ENCODE peak calls at places on chromosomes 13 and 19, in nine cellular contexts. L is fibroblast of the aortic adventitia, Y is AG04449, K is HFFc6, X is heart right ventricle, J is right atrium auricular region, H is A673, E is pancreas, B is Peyer's patch. F is an unnamed sample.

GRCh38 chr13:43089912-43090498 is 66.6 kb downstream of the DNAJC15 start:
- DNase-seq in L (no peak), Y (no peak), K (no peak), X (no peak), J (no peak), H (no peak), E (no peak), B (no peak), F (no peak)

GRCh38 chr19:36266375-36266961 is 51.6 kb downstream of the ZNF146 start:
- DNase-seq in L (no peak), Y (no peak), K (no peak), X (no peak), J (no peak), H (no peak), E (no peak), B (no peak), F (no peak)

GRCh38 chr13:71477735-71478134 is 389.3 kb downstream of the DACH1 start:
- DNase-seq in L (no peak), Y (no peak), K (no peak), X (no peak), J (no peak), H (peak; percentile 19), E (no peak), B (no peak), F (no peak)

GRCh38 chr19:41263042-41263849 is 926 bp upstream of the HNRNPUL1 start:
- DNase-seq in L (peak; percentile 76), Y (peak; percentile 16), K (peak; percentile 82), X (peak; percentile 63), J (peak; percentile 83), H (no peak), E (peak; percentile 79), B (peak; percentile 79), F (peak; percentile 84)

GRCh38 chr19:34364830-34365462 is at the start of gene GPI:
- DNase-seq in L (peak; percentile 22), Y (no peak), K (no peak), X (peak; percentile 69), J (no peak), H (peak; percentile 72), E (peak; percentile 86), B (peak; percentile 86), F (peak; percentile 39)

GRCh38 chr13:46341112-46341711 is 45.8 kb downstream of the RUBCNL start:
- DNase-seq in L (peak; percentile 68), Y (no peak), K (peak; percentile 50), X (no peak), J (peak; percentile 52), H (peak; percentile 82), E (no peak), B (no peak), F (no peak)

GRCh38 chr13:106102776-106103175 is 432.7 kb downstream of the EFNB2 start:
- DNase-seq in L (no peak), Y (no peak), K (no peak), X (no peak), J (no peak), H (no peak), E (no peak), B (no peak), F (no peak)

GRCh38 chr19:56105090-56105701 is 15.9 kb downstream of the ZNF787 start:
- DNase-seq in L (peak; percentile 40), Y (no peak), K (no peak), X (peak; percentile 69), J (peak; percentile 81), H (peak; percentile 91), E (peak; percentile 86), B (peak; percentile 85), F (peak; percentile 72)

GRCh38 chr13:104385409-104385808 is 1319.2 kb upstream of the SLC10A2 start:
- DNase-seq in L (peak; percentile 9), Y (no peak), K (no peak), X (no peak), J (no peak), H (no peak), E (no peak), B (no peak), F (no peak)

GRCh38 chr19:588758-589692 is 656 bp upstream of the HCN2 start:
- DNase-seq in L (no peak), Y (no peak), K (no peak), X (peak; percentile 13), J (no peak), H (no peak), E (no peak), B (no peak), F (no peak)

GRCh38 chr19:16442386-16443276 is 29.1 kb downstream of the EPS15L1 start:
- DNase-seq in L (no peak), Y (no peak), K (no peak), X (peak; percentile 57), J (no peak), H (no peak), E (no peak), B (peak; percentile 69), F (peak; percentile 49)

GRCh38 chr13:28611654-28612131 is 47.2 kb upstream of the POMP start:
- DNase-seq in L (no peak), Y (no peak), K (no peak), X (no peak), J (no peak), H (peak; percentile 48), E (no peak), B (no peak), F (no peak)

GRCh38 chr13:75610466-75610865 is 25.7 kb upstream of the LMO7 start:
- DNase-seq in L (no peak), Y (no peak), K (no peak), X (no peak), J (no peak), H (no peak), E (no peak), B (no peak), F (no peak)

GRCh38 chr19:48856921-48857320 is 11.5 kb downstream of the PLEKHA4 start:
- DNase-seq in L (no peak), Y (no peak), K (peak; percentile 35), X (no peak), J (no peak), H (no peak), E (no peak), B (no peak), F (no peak)

GRCh38 chr19:43777163-43777700 is 3.5 kb downstream of the KCNN4 start:
- DNase-seq in L (no peak), Y (no peak), K (no peak), X (no peak), J (no peak), H (peak; percentile 58), E (no peak), B (peak; percentile 37), F (no peak)

DNA sequence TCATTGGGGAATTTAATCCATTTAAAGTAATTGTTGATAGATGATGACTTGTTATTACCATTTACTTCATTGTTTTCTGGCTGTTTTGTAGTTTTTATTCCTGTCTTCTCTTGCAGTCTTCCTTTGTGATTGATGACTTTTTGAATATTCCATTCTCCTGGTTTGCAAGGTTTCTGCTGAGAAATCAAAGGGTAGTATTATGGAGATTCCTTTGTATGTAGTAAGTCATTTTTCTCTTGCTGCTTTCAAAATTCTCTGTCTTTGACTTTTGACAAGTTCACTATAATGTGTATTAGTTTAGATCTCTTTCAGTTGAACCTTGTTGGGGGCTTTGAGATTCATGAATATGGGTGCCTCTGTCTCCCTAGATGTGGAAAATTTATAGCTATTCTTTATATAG is 6.0 kb downstream of the ZNF559 start:
- DNase-seq in L (no peak), Y (no peak), K (no peak), X (no peak), J (no peak), H (no peak), E (no peak), B (no peak), F (no peak)
- TF ChIP-seq CTCF in L (no peak), Y (no peak), K (no peak), X (no peak), J (no peak), H (no peak), E (no peak), B (no peak), F (no peak)

GRCh38 chr13:44967656-44968451 is 21.4 kb downstream of the NUFIP1 start:
- DNase-seq in L (peak; percentile 50), Y (no peak), K (peak; percentile 15), X (no peak), J (no peak), H (no peak), E (no peak), B (no peak), F (no peak)
- TF ChIP-seq CTCF in L (peak; percentile 42), Y (peak; percentile 43), K (peak; percentile 48), X (no peak), J (peak; percentile 28), H (peak; percentile 16), E (no peak), B (no peak), F (no peak)

GRCh38 chr19:54189020-54189667 is at the start of gene MBOAT7:
- DNase-seq in L (no peak), Y (no peak), K (no peak), X (no peak), J (no peak), H (no peak), E (no peak), B (no peak), F (no peak)
- TF ChIP-seq CTCF in L (no peak), Y (peak; percentile 18), K (peak; percentile 59), X (no peak), J (peak; percentile 56), H (peak; percentile 21), E (peak; percentile 11), B (no peak), F (peak; percentile 61)

GRCh38 chr19:15249560-15249874 is 17.3 kb upstream of the EPHX3 start:
- DNase-seq in L (no peak), Y (no peak), K (no peak), X (no peak), J (no peak), H (no peak), E (no peak), B (no peak), F (no peak)

GRCh38 chr19:15248106-15248505 is 15.9 kb upstream of the EPHX3 start:
- DNase-seq in L (no peak), Y (no peak), K (no peak), X (no peak), J (no peak), H (no peak), E (no peak), B (no peak), F (no peak)

GRCh38 chr19:15249912-15250634 is 17.8 kb upstream of the EPHX3 start:
- DNase-seq in L (peak; percentile 93), Y (peak; percentile 86), K (peak; percentile 87), X (peak; percentile 75), J (peak; percentile 77), H (no peak), E (no peak), B (no peak), F (peak; percentile 72)

GRCh38 chr19:15247107-15248014 is 15.1 kb upstream of the EPHX3 start:
- DNase-seq in L (no peak), Y (no peak), K (no peak), X (no peak), J (no peak), H (no peak), E (no peak), B (no peak), F (no peak)

GRCh38 chr19:15248648-15249559 is 16.7 kb upstream of the EPHX3 start:
- DNase-seq in L (peak; percentile 91), Y (peak; percentile 75), K (peak; percentile 83), X (peak; percentile 86), J (peak; percentile 88), H (no peak), E (no peak), B (peak; percentile 83), F (peak; percentile 82)
- TF ChIP-seq CTCF in L (no peak), Y (no peak), K (no peak), X (no peak), J (no peak), H (no peak), E (no peak), B (no peak), F (no peak)